ENCODE peak calls at places on chromosomes 12 and 14, in eight cellular contexts. P is GM23338, O is HCT116, X is OCI-LY7, H is hepatocyte, N is neural progenitor cell, U is PC-3, C is SK-N-SH. M is an unnamed sample.

GRCh38 chr14:100294963-100295330 is 11.3 kb downstream of the SLC25A29 start:
- DNase-seq in C (peak), H (no peak), X (no peak), N (no peak), U (no peak), P (no peak), O (no peak), M (no peak)

GRCh38 chr14:57464013-57464730 is 29.5 kb downstream of the CCDC198 start:
- DNase-seq in O (no peak), N (no peak), P (no peak), U (no peak), C (no peak), H (peak), X (peak), M (no peak)

GRCh38 chr12:53726946-53727309 is 324 bp downstream of the CALCOCO1 start:
- DNase-seq in P (peak), H (no peak), X (no peak), U (peak), O (no peak), N (peak), C (no peak), M (no peak)

GRCh38 chr12:33156042-33156441 is 259.5 kb upstream of the PKP2 start:
- DNase-seq in X (no peak), C (no peak), U (no peak), N (no peak), O (no peak), H (no peak), P (no peak), M (no peak)

GRCh38 chr12:67457799-67458680 is 188.9 kb downstream of the CAND1 start:
- DNase-seq in U (no peak), P (peak), C (no peak), X (no peak), O (no peak), N (no peak), H (no peak), M (no peak)

GRCh38 chr12:104852102-104852501 is 106.0 kb downstream of the SLC41A2 start:
- DNase-seq in X (no peak), H (no peak), P (no peak), O (no peak), N (no peak), U (no peak), C (no peak), M (no peak)

GRCh38 chr14:103558071-103558882 is 4.2 kb downstream of the BAG5 start:
- DNase-seq in U (peak), P (no peak), C (no peak), O (no peak), H (no peak), X (no peak), N (no peak), M (no peak)

GRCh38 chr14:69882086-69882864 is 3.1 kb downstream of the SMOC1 start:
- DNase-seq in P (peak), H (no peak), N (peak), O (no peak), U (no peak), C (peak), X (no peak), M (no peak)

GRCh38 chr14:57831981-57832380 is 33.9 kb downstream of the SLC35F4 start:
- DNase-seq in O (no peak), P (peak), U (no peak), X (peak), H (peak), C (no peak), N (peak), M (no peak)

GRCh38 chr12:69440016-69440415 is 30.2 kb upstream of the FRS2 start:
- DNase-seq in H (no peak), O (no peak), C (no peak), X (no peak), U (peak), P (no peak), N (no peak), M (no peak)

GRCh38 chr14:59768855-59769254 is 101.7 kb downstream of the RTN1 start:
- DNase-seq in P (no peak), N (no peak), U (peak), O (no peak), C (no peak), X (no peak), H (no peak), M (no peak)

GRCh38 chr14:61470261-61470953 is 149.0 kb downstream of the PRKCH start:
- DNase-seq in N (peak), C (peak), O (no peak), H (peak), X (no peak), P (peak), U (peak), M (no peak)

GRCh38 chr12:90274407-90274806 is 565.8 kb upstream of the ATP2B1 start:
- DNase-seq in N (no peak), X (no peak), P (peak), O (no peak), C (no peak), H (no peak), U (peak), M (no peak)

GRCh38 chr14:30227871-30228270 is 300.2 kb upstream of the PRKD1 start:
- DNase-seq in U (peak), O (no peak), H (peak), C (no peak), N (no peak), P (no peak), X (no peak), M (no peak)

GRCh38 chr12:52976574-52977071 is 27.7 kb downstream of the KRT18 start:
- DNase-seq in X (no peak), P (peak), H (no peak), N (peak), U (no peak), O (no peak), C (no peak), M (no peak)

GRCh38 chr12:30202521-30203259 is 418.9 kb upstream of the TMTC1 start:
- DNase-seq in O (no peak), H (peak), X (no peak), U (no peak), N (no peak), P (no peak), C (no peak), M (no peak)

GRCh38 chr14:97217094-97217885 is 420.1 kb downstream of the VRK1 start:
- DNase-seq in O (no peak), N (no peak), H (no peak), X (no peak), C (no peak), P (peak), U (no peak), M (no peak)

GRCh38 chr12:11885261-11886038 is 185.3 kb upstream of the BCL2L14 start:
- DNase-seq in U (peak), H (peak), C (no peak), X (no peak), N (no peak), O (no peak), P (no peak), M (no peak)

GRCh38 chr14:68598621-68599447 is 194.0 kb downstream of the ZFP36L1 start:
- DNase-seq in O (peak), C (no peak), X (no peak), H (peak), P (no peak), N (no peak), U (peak), M (no peak)

GRCh38 chr14:49865431-49865859 is 12.9 kb upstream of the NEMF start:
- DNase-seq in N (peak), C (peak), O (no peak), P (peak), X (peak), U (peak), H (peak), M (peak)

GRCh38 chr12:77878901-77879300 is 48.2 kb downstream of the NAV3 start:
- DNase-seq in U (no peak), P (no peak), O (no peak), N (no peak), C (no peak), H (no peak), X (no peak), M (no peak)

GRCh38 chr12:4011597-4011996 is 138.4 kb upstream of the PARP11 start:
- DNase-seq in P (no peak), C (no peak), N (no peak), X (no peak), O (no peak), H (peak), U (peak), M (no peak)

GRCh38 chr14:21300892-21301291 is 21.0 kb downstream of the RPGRIP1 start:
- DNase-seq in O (no peak), U (no peak), C (peak), P (peak), X (peak), N (peak), H (peak), M (no peak)

GRCh38 chr14:75123991-75124390 is 2.9 kb downstream of the NEK9 start:
- DNase-seq in O (peak), U (peak), C (peak), H (peak), P (no peak), X (no peak), N (no peak), M (no peak)

GRCh38 chr12:91009319-91009950 is 4.7 kb upstream of the EPYC start:
- DNase-seq in X (no peak), U (peak), C (no peak), O (no peak), N (no peak), H (no peak), P (no peak), M (peak)

GRCh38 chr14:24418492-24418873 is 11.0 kb downstream of the CBLN3 start:
- DNase-seq in P (no peak), O (no peak), C (no peak), N (no peak), H (no peak), X (no peak), U (peak), M (no peak)

GRCh38 chr12:107518868-107519267 is 166.7 kb upstream of the PWP1 start:
- DNase-seq in H (no peak), O (no peak), C (no peak), N (no peak), X (no peak), P (no peak), U (no peak), M (no peak)

DNA sequence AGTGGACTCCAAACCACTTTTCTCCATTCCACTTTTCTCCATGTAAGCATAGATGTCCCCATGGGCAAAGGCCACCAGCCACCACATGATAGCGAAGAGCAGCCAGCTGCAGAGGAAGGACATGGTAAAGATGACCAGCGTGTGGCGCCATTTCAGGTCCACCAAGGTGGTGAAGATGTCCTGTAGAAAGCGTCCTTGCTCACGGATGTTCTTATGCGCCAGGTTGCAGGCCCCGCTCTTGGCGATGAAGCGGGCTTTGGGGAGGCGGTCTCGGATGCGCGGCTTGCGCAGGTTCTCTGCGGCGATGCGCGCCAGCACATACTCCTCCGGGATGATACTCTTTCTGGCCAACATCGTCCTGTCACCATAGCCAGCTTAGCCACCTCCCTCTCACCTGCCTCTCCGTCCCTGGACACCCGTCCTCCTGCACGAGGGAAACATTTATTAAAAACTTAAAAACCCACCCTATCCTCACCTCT is 1.2 kb downstream of the KCNJ8 start:
- DNase-seq in O (peak), U (peak), N (peak), P (peak), H (peak), X (no peak), C (peak), M (no peak)
- H3K4me3 ChIP-seq in O (no peak), U (no peak), N (peak), P (peak), H (peak), X (no peak), C (peak), M (no peak)

GRCh38 chr14:63890553-63890952 is 37.7 kb downstream of the SYNE2 start:
- DNase-seq in X (no peak), U (no peak), C (no peak), N (no peak), O (no peak), P (no peak), H (no peak), M (no peak)

GRCh38 chr14:63895510-63895909 is 42.7 kb downstream of the SYNE2 start:
- DNase-seq in P (no peak), N (no peak), U (no peak), O (no peak), X (no peak), C (no peak), H (no peak), M (no peak)

GRCh38 chr14:63896278-63896720 is 43.5 kb downstream of the SYNE2 start:
- DNase-seq in N (no peak), O (peak), H (peak), U (peak), C (peak), P (no peak), X (no peak), M (no peak)

GRCh38 chr14:63891148-63891964 is 38.6 kb downstream of the SYNE2 start:
- DNase-seq in P (peak), H (no peak), N (peak), O (no peak), U (no peak), C (no peak), X (no peak), M (no peak)

GRCh38 chr14:63893701-63894458 is 41.1 kb downstream of the SYNE2 start:
- DNase-seq in O (no peak), C (no peak), P (peak), U (no peak), X (no peak), N (peak), H (peak), M (no peak)
- TF ChIP-seq CTCF in O (no peak), C (no peak), P (no peak), U (no peak), X (no peak), N (no peak), H (no peak), M (no peak)

GRCh38 chr12:49883065-49883464 is 20.6 kb downstream of the FAIM2 start:
- DNase-seq in C (no peak), P (peak), O (no peak), N (peak), H (no peak), U (no peak), X (no peak), M (no peak)
- TF ChIP-seq EZH2phosphoT487 in C (no peak), P (no peak), O (no peak), N (no peak), H (no peak), U (no peak), X (no peak), M (no peak)

DNA sequence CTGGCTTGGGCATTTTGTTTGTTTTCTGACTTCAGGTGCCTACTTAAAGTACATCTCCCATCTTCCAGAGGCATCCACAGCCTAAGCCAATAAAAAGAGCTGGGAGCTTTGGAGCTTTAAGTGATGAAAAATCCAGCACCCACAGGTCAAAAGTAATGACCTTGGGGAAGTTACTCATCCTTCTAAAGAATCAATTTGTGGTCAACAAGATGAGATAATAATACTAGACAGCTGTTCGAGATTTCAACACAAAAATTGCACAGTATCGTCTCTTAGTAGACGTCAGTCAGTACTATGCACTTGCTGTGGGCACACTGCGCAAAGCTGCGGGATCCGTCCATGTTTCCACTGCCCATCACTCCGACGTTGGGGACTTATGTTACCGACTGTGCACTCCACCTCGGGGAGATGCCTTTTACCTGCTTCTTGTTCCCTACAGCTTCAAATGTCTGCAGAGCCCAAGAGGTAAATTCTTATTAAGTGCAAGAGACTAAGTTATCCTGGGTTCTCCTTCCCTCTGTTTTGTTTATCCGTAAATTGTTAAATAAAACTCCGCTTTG is 1.2 kb downstream of the ST8SIA1 start:
- DNase-seq in P (no peak), X (no peak), U (no peak), O (no peak), N (no peak), H (no peak), C (no peak), M (no peak)
- H3K4me3 ChIP-seq in P (peak), X (no peak), U (no peak), O (no peak), N (peak), H (no peak), C (no peak), M (no peak)

GRCh38 chr12:120367252-120367923 is 1.6 kb downstream of the MSI1 start:
- DNase-seq in P (peak), C (peak), X (no peak), N (peak), H (peak), O (no peak), U (no peak), M (no peak)
- TF ChIP-seq CTCF in P (peak), C (peak), X (peak), N (peak), H (peak), O (peak), U (peak), M (peak)

M was measured in MM.1S.